ENCODE peak calls at places on chromosomes 11 and 22, in four cellular contexts. One of them, this sample, is unnamed.

GRCh38 chr22:44567846-44568493 is 69.9 kb upstream of the RTL6 start:
- DNase-seq in HepG2: peak
- DNase-seq in K562: no peak
- DNase-seq in GM12878: no peak
- DNase-seq in this sample: no peak

GRCh38 chr22:23288301-23289129 is 108.2 kb downstream of the BCR start:
- DNase-seq in HepG2: no peak
- DNase-seq in K562: peak
- DNase-seq in GM12878: no peak
- DNase-seq in this sample: no peak

GRCh38 chr11:36002196-36002595 is 58.3 kb downstream of the LDLRAD3 start:
- DNase-seq in HepG2: no peak
- DNase-seq in K562: no peak
- DNase-seq in GM12878: no peak
- DNase-seq in this sample: no peak

GRCh38 chr11:122354029-122354697 is 238.1 kb upstream of the BLID start:
- DNase-seq in HepG2: no peak
- DNase-seq in K562: no peak
- DNase-seq in GM12878: no peak
- DNase-seq in this sample: no peak

GRCh38 chr11:6812391-6813005 is 13.0 kb upstream of the OR6A2 start:
- DNase-seq in HepG2: peak
- DNase-seq in K562: peak
- DNase-seq in GM12878: peak
- DNase-seq in this sample: peak

GRCh38 chr11:88484873-88485621 is 147.5 kb upstream of the CTSC start:
- DNase-seq in HepG2: peak
- DNase-seq in K562: peak
- DNase-seq in GM12878: peak
- DNase-seq in this sample: peak

GRCh38 chr11:1274501-1274900 is 34.9 kb downstream of the TOLLIP start:
- DNase-seq in HepG2: no peak
- DNase-seq in K562: no peak
- DNase-seq in GM12878: no peak
- DNase-seq in this sample: no peak

GRCh38 chr11:2531277-2531986 is 86.6 kb downstream of the KCNQ1 start:
- DNase-seq in HepG2: peak
- DNase-seq in K562: peak
- DNase-seq in GM12878: no peak
- DNase-seq in this sample: peak

GRCh38 chr22:27416553-27417427 is 384.8 kb downstream of the MN1 start:
- DNase-seq in HepG2: no peak
- DNase-seq in K562: no peak
- DNase-seq in GM12878: no peak
- DNase-seq in this sample: no peak

GRCh38 chr11:45879803-45880685 is 5.4 kb upstream of the MAPK8IP1 start:
- DNase-seq in HepG2: no peak
- DNase-seq in K562: peak
- DNase-seq in GM12878: no peak
- DNase-seq in this sample: no peak

GRCh38 chr22:20422271-20422958 is 15.2 kb downstream of the SCARF2 start:
- DNase-seq in HepG2: no peak
- DNase-seq in K562: no peak
- DNase-seq in GM12878: no peak
- DNase-seq in this sample: no peak

GRCh38 chr11:114395776-114396175 is 4.5 kb downstream of the C11orf71 start:
- DNase-seq in HepG2: peak
- DNase-seq in K562: peak
- DNase-seq in GM12878: no peak
- DNase-seq in this sample: no peak

GRCh38 chr22:26213826-26214225 is 44.6 kb downstream of the SEZ6L start:
- DNase-seq in HepG2: no peak
- DNase-seq in K562: no peak
- DNase-seq in GM12878: no peak
- DNase-seq in this sample: no peak

GRCh38 chr22:29717789-29718188 is 2.0 kb upstream of the CABP7 start:
- DNase-seq in HepG2: no peak
- DNase-seq in K562: no peak
- DNase-seq in GM12878: no peak
- DNase-seq in this sample: no peak

GRCh38 chr11:1791912-1792311 is 28.2 kb upstream of the CTSD start:
- DNase-seq in HepG2: no peak
- DNase-seq in K562: no peak
- DNase-seq in GM12878: no peak
- DNase-seq in this sample: no peak

GRCh38 chr11:11780843-11781242 is 60.9 kb upstream of the USP47 start:
- DNase-seq in HepG2: no peak
- DNase-seq in K562: no peak
- DNase-seq in GM12878: no peak
- DNase-seq in this sample: no peak

GRCh38 chr22:47902646-47903180 is 1140.3 kb downstream of the TBC1D22A start:
- DNase-seq in HepG2: no peak
- DNase-seq in K562: no peak
- DNase-seq in GM12878: no peak
- DNase-seq in this sample: no peak

GRCh38 chr22:39656495-39657490 is 86.2 kb downstream of the CACNA1I start:
- DNase-seq in HepG2: no peak
- DNase-seq in K562: peak
- DNase-seq in GM12878: no peak
- DNase-seq in this sample: no peak

DNA sequence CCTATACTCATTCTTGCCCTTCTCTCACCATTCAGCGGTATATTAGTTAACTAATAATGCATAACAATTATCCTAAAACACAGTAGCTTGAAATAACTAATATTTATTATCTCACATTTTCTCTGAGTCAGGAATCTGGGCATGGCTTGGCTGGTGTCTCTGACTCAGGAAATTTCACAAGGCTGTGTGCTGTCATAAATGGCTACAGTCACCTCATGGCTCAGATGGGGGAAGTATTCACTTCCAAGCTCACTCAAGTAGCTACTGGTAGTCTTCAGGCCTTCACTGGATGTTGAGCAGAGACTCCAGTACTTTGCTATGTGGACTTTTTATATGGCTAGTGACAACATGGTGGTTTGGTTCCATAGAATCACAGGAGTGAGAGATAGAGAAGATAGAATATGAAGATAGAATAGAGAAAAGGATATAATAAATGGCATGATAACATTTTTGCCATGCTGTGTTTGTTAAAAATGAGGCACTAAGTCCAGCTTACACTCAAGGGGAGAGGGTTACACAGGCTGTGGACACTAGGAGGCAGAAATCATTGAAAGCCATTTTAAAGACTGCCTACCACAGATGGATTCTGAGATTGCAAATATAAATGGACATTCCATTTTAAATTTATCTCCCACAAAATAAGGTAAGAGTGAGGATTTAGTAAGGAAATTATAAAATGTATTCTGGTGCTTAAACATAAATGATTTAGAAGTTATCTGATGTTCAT is 997.8 kb upstream of the CHORDC1 start:
- DNase-seq in HepG2: no peak
- DNase-seq in K562: no peak
- DNase-seq in GM12878: no peak
- DNase-seq in this sample: no peak
- TF ChIP-seq TARDBP in HepG2: no peak
- TF ChIP-seq TARDBP in K562: no peak
- TF ChIP-seq TARDBP in GM12878: no peak
- TF ChIP-seq TARDBP in this sample: no peak

GRCh38 chr11:112612283-112612849 is 348.9 kb upstream of the NCAM1 start:
- DNase-seq in HepG2: no peak
- DNase-seq in K562: no peak
- DNase-seq in GM12878: no peak
- DNase-seq in this sample: no peak
- TF ChIP-seq TARDBP in HepG2: no peak
- TF ChIP-seq TARDBP in K562: no peak
- TF ChIP-seq TARDBP in GM12878: no peak
- TF ChIP-seq TARDBP in this sample: no peak

GRCh38 chr22:50010676-50011446 is 1.7 kb downstream of the IL17REL start:
- DNase-seq in HepG2: no peak
- DNase-seq in K562: no peak
- DNase-seq in GM12878: no peak
- DNase-seq in this sample: no peak
- TF ChIP-seq TARDBP in HepG2: no peak
- TF ChIP-seq TARDBP in K562: no peak
- TF ChIP-seq TARDBP in GM12878: no peak
- TF ChIP-seq TARDBP in this sample: no peak

DNA sequence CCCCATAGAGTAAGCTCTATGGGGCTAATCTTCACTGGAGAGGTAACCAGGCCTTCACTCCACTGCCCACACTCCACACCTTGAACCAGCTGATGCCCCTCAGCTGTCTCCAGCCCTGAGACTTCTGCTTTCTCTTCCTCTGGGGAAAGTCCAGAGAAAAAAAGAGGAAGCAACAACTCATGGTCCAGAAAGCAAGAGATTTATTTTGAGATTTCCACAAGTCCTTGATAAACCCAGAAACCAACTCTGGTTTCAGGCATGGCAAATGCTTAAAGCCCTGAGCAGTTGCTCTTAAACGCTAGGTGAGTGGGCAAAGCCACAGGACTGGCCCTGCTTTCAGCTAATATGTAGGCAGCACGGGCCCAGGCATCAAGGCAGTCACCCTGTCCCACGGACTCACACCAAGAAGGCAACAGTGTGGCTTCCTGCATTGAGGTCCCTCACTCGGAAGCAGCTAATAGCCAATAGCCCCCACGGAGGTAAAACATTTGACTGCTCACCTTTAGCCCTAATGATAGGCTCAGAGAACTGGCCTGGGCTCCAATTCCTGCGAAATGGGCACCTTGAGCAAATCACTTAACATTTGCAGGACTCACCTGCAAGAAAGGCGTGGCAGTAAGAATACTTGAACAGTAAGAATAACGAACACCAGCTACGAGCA is 4.3 kb downstream of the CYB561A3 start:
- DNase-seq in HepG2: no peak
- DNase-seq in K562: no peak
- DNase-seq in GM12878: peak
- DNase-seq in this sample: no peak
- TF ChIP-seq TARDBP in HepG2: no peak
- TF ChIP-seq TARDBP in K562: no peak
- TF ChIP-seq TARDBP in GM12878: no peak
- TF ChIP-seq TARDBP in this sample: no peak

GRCh38 chr11:130096042-130096441 is 26.3 kb downstream of the APLP2 start:
- DNase-seq in HepG2: no peak
- DNase-seq in K562: no peak
- DNase-seq in GM12878: no peak
- DNase-seq in this sample: no peak

GRCh38 chr11:130092661-130093060 is 23.0 kb downstream of the APLP2 start:
- DNase-seq in HepG2: no peak
- DNase-seq in K562: no peak
- DNase-seq in GM12878: no peak
- DNase-seq in this sample: no peak

GRCh38 chr11:130096823-130097222 is 27.1 kb downstream of the APLP2 start:
- DNase-seq in HepG2: no peak
- DNase-seq in K562: no peak
- DNase-seq in GM12878: no peak
- DNase-seq in this sample: no peak

GRCh38 chr11:130095326-130095725 is 25.6 kb downstream of the APLP2 start:
- DNase-seq in HepG2: no peak
- DNase-seq in K562: no peak
- DNase-seq in GM12878: no peak
- DNase-seq in this sample: no peak

GRCh38 chr11:130094614-130095013 is 24.9 kb downstream of the APLP2 start:
- DNase-seq in HepG2: no peak
- DNase-seq in K562: no peak
- DNase-seq in GM12878: no peak
- DNase-seq in this sample: no peak
- TF ChIP-seq TARDBP in HepG2: no peak
- TF ChIP-seq TARDBP in K562: no peak
- TF ChIP-seq TARDBP in GM12878: no peak
- TF ChIP-seq TARDBP in this sample: no peak

GRCh38 chr22:24471570-24471969 is 23.6 kb upstream of the UPB1 start:
- DNase-seq in HepG2: no peak
- DNase-seq in K562: no peak
- DNase-seq in GM12878: no peak
- DNase-seq in this sample: no peak
- TF ChIP-seq TARDBP in HepG2: no peak
- TF ChIP-seq TARDBP in K562: no peak
- TF ChIP-seq TARDBP in GM12878: no peak
- TF ChIP-seq TARDBP in this sample: no peak

GRCh38 chr11:68666854-68667253 is 17.5 kb upstream of the GAL start:
- DNase-seq in HepG2: no peak
- DNase-seq in K562: no peak
- DNase-seq in GM12878: no peak
- DNase-seq in this sample: no peak
- TF ChIP-seq TARDBP in HepG2: no peak
- TF ChIP-seq TARDBP in K562: no peak
- TF ChIP-seq TARDBP in GM12878: no peak
- TF ChIP-seq TARDBP in this sample: no peak

GRCh38 chr22:46057762-46058420 is 80.9 kb upstream of the WNT7B start:
- DNase-seq in HepG2: no peak
- DNase-seq in K562: no peak
- DNase-seq in GM12878: peak
- DNase-seq in this sample: no peak
- TF ChIP-seq TARDBP in HepG2: no peak
- TF ChIP-seq TARDBP in K562: no peak
- TF ChIP-seq TARDBP in GM12878: no peak
- TF ChIP-seq TARDBP in this sample: no peak

GRCh38 chr11:123363556-123363955 is 66.5 kb upstream of the GRAMD1B start:
- DNase-seq in HepG2: no peak
- DNase-seq in K562: no peak
- DNase-seq in GM12878: no peak
- DNase-seq in this sample: no peak
- TF ChIP-seq TARDBP in HepG2: no peak
- TF ChIP-seq TARDBP in K562: no peak
- TF ChIP-seq TARDBP in GM12878: no peak
- TF ChIP-seq TARDBP in this sample: no peak